ENCODE peak calls at places on chromosome 6, in eight cellular contexts. X is K562, I is HL-60, Y is epithelial cell of esophagus, E is transverse colon, K is Peyer's patch, N is cardiac muscle cell, M is breast epithelium. C is an unnamed sample.

GRCh38 chr6:81826785-81827184 is 74.3 kb upstream of the TENT5A start:
- DNase-seq in X (no peak), I (no peak), Y (no peak), E (no peak), K (no peak), N (no peak), M (no peak), C (no peak)

GRCh38 chr6:73854998-73855718 is 159.2 kb downstream of the CD109 start:
- DNase-seq in X (peak), I (peak), Y (peak), E (no peak), K (no peak), N (peak), M (no peak), C (peak)

GRCh38 chr6:133062077-133062476 is 179.1 kb upstream of the EYA4 start:
- DNase-seq in X (no peak), I (no peak), Y (no peak), E (no peak), K (no peak), N (peak), M (no peak), C (peak)

GRCh38 chr6:1144842-1145755 is 166.8 kb upstream of the FOXQ1 start:
- DNase-seq in X (no peak), I (no peak), Y (no peak), E (no peak), K (no peak), N (no peak), M (no peak), C (peak)

GRCh38 chr6:144215402-144215931 is 65.2 kb downstream of the STX11 start:
- DNase-seq in X (peak), I (peak), Y (peak), E (peak), K (peak), N (peak), M (no peak), C (no peak)

GRCh38 chr6:137811121-137811911 is 55.7 kb upstream of the TNFAIP3 start:
- DNase-seq in X (peak), I (peak), Y (peak), E (peak), K (peak), N (peak), M (no peak), C (peak)

GRCh38 chr6:90285611-90286381 is 10.8 kb downstream of the BACH2 start:
- DNase-seq in X (peak), I (peak), Y (peak), E (peak), K (peak), N (peak), M (peak), C (peak)

GRCh38 chr6:3585320-3585935 is 128.6 kb upstream of the SLC22A23 start:
- DNase-seq in X (no peak), I (no peak), Y (peak), E (no peak), K (no peak), N (peak), M (no peak), C (peak)

DNA sequence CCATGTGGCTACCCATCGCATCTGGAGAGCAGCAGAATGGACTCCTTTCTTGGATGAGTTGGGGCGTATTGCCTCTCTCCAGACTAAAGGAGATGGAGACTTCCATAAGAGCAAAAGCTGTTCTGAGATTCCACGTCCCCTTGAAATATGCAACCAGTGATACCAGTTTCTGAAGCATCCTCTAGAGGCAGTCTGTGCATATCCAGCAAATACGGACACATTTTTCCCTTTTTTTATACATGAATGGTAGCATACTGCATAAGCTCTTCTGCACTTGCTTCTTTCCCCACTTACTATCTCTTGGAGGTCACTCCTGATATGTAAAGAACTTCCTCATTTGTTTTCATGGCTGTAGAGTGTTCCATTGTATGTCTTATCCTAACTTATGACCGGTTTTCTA is 34.6 kb downstream of the TAF8 start:
- DNase-seq in X (peak), I (no peak), Y (no peak), E (no peak), K (no peak), N (no peak), M (no peak), C (no peak)
- TF ChIP-seq CTCF in X (peak), I (no peak), Y (peak), E (peak), K (no peak), N (no peak), M (no peak), C (peak)

GRCh38 chr6:139133272-139133671 is 1.6 kb upstream of the HECA start:
- DNase-seq in X (peak), I (no peak), Y (no peak), E (peak), K (peak), N (no peak), M (no peak), C (no peak)
- H3K4me3 ChIP-seq in X (no peak), I (no peak), Y (no peak), E (no peak), K (no peak), N (no peak), M (no peak), C (no peak)

GRCh38 chr6:136660727-136661126 is 110.5 kb upstream of the MAP7 start:
- DNase-seq in X (no peak), I (no peak), Y (no peak), E (no peak), K (no peak), N (no peak), M (no peak), C (no peak)
- TF ChIP-seq CTCF in X (no peak), I (no peak), Y (no peak), E (no peak), K (no peak), N (no peak), M (no peak), C (no peak)

GRCh38 chr6:143180205-143180604 is 119.5 kb downstream of the AIG1 start:
- DNase-seq in X (no peak), I (no peak), Y (no peak), E (no peak), K (no peak), N (no peak), M (no peak), C (no peak)
- H3K4me3 ChIP-seq in X (no peak), I (no peak), Y (no peak), E (no peak), K (no peak), N (no peak), M (no peak), C (no peak)

C was measured in astrocyte of the spinal cord.